ENCODE peak calls at places on chromosomes 4 and X, in eight cellular contexts. Z, A, Q, I, X, L, M and N are unnamed samples.

GRCh38 chr4:3644849-3645627 is 112.8 kb upstream of the LRPAP1 start:
- DNase-seq in M (peak), X (no peak), A (no peak), L (no peak), Q (no peak), Z (no peak), I (no peak), N (no peak)

GRCh38 chr4:126794363-126794762 is 838.4 kb upstream of the INTU start:
- DNase-seq in Q (no peak), A (no peak), L (no peak), I (no peak), Z (no peak), M (no peak), X (no peak), N (no peak)

GRCh38 chr4:108272046-108272445 is 103.3 kb upstream of the LEF1 start:
- DNase-seq in X (no peak), L (no peak), M (no peak), I (no peak), Q (no peak), Z (no peak), A (no peak), N (no peak)

GRCh38 chr4:79083406-79084010 is 144.3 kb upstream of the PAQR3 start:
- DNase-seq in Z (no peak), Q (no peak), M (no peak), I (no peak), A (no peak), L (no peak), X (no peak), N (peak)

GRCh38 chr4:124111411-124111810 is 601.1 kb downstream of the ANKRD50 start:
- DNase-seq in A (no peak), Q (no peak), M (no peak), X (no peak), I (no peak), Z (no peak), L (no peak), N (peak)

GRCh38 chrX:154370300-154370881 is 4.0 kb downstream of the FLNA start:
- DNase-seq in L (no peak), I (no peak), Q (no peak), A (no peak), Z (no peak), M (peak), X (peak), N (no peak)

GRCh38 chr4:184287697-184288255 is 70.1 kb upstream of the ENPP6 start:
- DNase-seq in Q (peak), A (no peak), Z (no peak), L (no peak), M (peak), I (no peak), X (peak), N (peak)

GRCh38 chrX:68703849-68704248 is 56.4 kb downstream of the STARD8 start:
- DNase-seq in Z (no peak), X (no peak), L (no peak), I (no peak), Q (no peak), M (no peak), A (no peak), N (no peak)

GRCh38 chr4:175509320-175509719 is 302.7 kb downstream of the GPM6A start:
- DNase-seq in I (no peak), Q (no peak), Z (no peak), L (no peak), M (no peak), A (peak), X (no peak), N (no peak)

GRCh38 chr4:53914313-53915016 is 149.9 kb downstream of the CHIC2 start:
- DNase-seq in Z (no peak), A (no peak), I (peak), Q (no peak), X (no peak), L (no peak), M (no peak), N (no peak)

GRCh38 chrX:38112566-38112965 is 106.2 kb downstream of the SYTL5 start:
- DNase-seq in X (no peak), Z (no peak), Q (no peak), M (peak), L (no peak), I (no peak), A (no peak), N (no peak)

GRCh38 chrX:148784137-148784536 is 283.7 kb downstream of the AFF2 start:
- DNase-seq in Z (no peak), L (no peak), I (no peak), M (no peak), X (no peak), Q (peak), A (no peak), N (no peak)

GRCh38 chrX:22660756-22661155 is 339.0 kb upstream of the DDX53 start:
- DNase-seq in Q (no peak), L (no peak), Z (no peak), M (no peak), I (no peak), X (no peak), A (no peak), N (no peak)

GRCh38 chrX:42237956-42238355 is 314.6 kb upstream of the CASK start:
- DNase-seq in L (no peak), M (no peak), I (no peak), Z (no peak), Q (no peak), X (no peak), A (no peak), N (no peak)